ENCODE peak calls at places on chromosomes 12 and 14, in six cellular contexts. R is HT1080; T is RWPE1; L is CD8-positive, alpha-beta T cell; I is CD4-positive, alpha-beta T cell; Z is HL-60. M is an unnamed sample.

GRCh38 chr12:53179694-53180269 is 740 bp upstream of the ZNF740 start:
- DNase-seq in R (no peak), T (no peak), L (peak; percentile 21), I (no peak), Z (no peak), M (no peak)

GRCh38 chr12:4518106-4518728 is 20.5 kb upstream of the RAD51AP1 start:
- DNase-seq in R (peak; percentile 70), T (peak; percentile 21), L (no peak), I (no peak), Z (no peak), M (peak; percentile 67)

GRCh38 chr14:58541623-58542022 is 96.1 kb upstream of the DACT1 start:
- DNase-seq in R (no peak), T (no peak), L (no peak), I (no peak), Z (no peak), M (no peak)

GRCh38 chr14:24915403-24915921 is 134.5 kb downstream of the STXBP6 start:
- DNase-seq in R (no peak), T (no peak), L (no peak), I (no peak), Z (no peak), M (no peak)

GRCh38 chr12:3083949-3084348 is 6.8 kb downstream of the TSPAN9 start:
- DNase-seq in R (peak; percentile 39), T (no peak), L (no peak), I (no peak), Z (no peak), M (no peak)

GRCh38 chr12:10213168-10214130 is 772 bp downstream of the GABARAPL1 start:
- DNase-seq in R (peak; percentile 47), T (peak; percentile 48), L (peak; percentile 62), I (peak; percentile 68), Z (peak; percentile 77), M (peak; percentile 89)

GRCh38 chr12:112198120-112198733 is 72.9 kb downstream of the TRAFD1 start:
- DNase-seq in R (peak; percentile 50), T (peak; percentile 63), L (peak; percentile 13), I (peak; percentile 14), Z (no peak), M (peak; percentile 67)

GRCh38 chr12:63276537-63277365 is 125.8 kb upstream of the AVPR1A start:
- DNase-seq in R (peak; percentile 37), T (peak; percentile 13), L (no peak), I (no peak), Z (no peak), M (peak; percentile 45)

GRCh38 chr14:86787782-86788181 is 1205.2 kb downstream of the GALC start:
- DNase-seq in R (peak; percentile 16), T (no peak), L (no peak), I (no peak), Z (no peak), M (peak; percentile 81)

GRCh38 chr14:22179190-22179589 is 409.8 kb downstream of the DAD1 start:
- DNase-seq in R (no peak), T (no peak), L (no peak), I (no peak), Z (no peak), M (no peak)